ENCODE peak calls at places on chromosome 11, in five cellular contexts. Q, L, A, H and X are unnamed samples.

GRCh38 chr11:56271092-56271491 is 2.9 kb upstream of the OR5T1 start:
- DNase-seq in Q (no peak), L (no peak), A (no peak), H (no peak), X (no peak)

GRCh38 chr11:69939551-69940245 is 120.5 kb upstream of the FGF3 start:
- DNase-seq in Q (no peak), L (peak), A (no peak), H (no peak), X (no peak)

GRCh38 chr11:76880956-76881355 is 20.2 kb downstream of the ACER3 start:
- DNase-seq in Q (no peak), L (no peak), A (no peak), H (no peak), X (no peak)

GRCh38 chr11:126485986-126486635 is 130.6 kb downstream of the ST3GAL4 start:
- DNase-seq in Q (no peak), L (no peak), A (no peak), H (no peak), X (no peak)

GRCh38 chr11:46537851-46538295 is 56.0 kb downstream of the AMBRA1 start:
- DNase-seq in Q (no peak), L (peak), A (peak), H (peak), X (peak)

GRCh38 chr11:3375552-3375951 is 3.4 kb downstream of the ZNF195 start:
- DNase-seq in Q (no peak), L (peak), A (no peak), H (no peak), X (no peak)

GRCh38 chr11:92226331-92227232 is 2.0 kb downstream of the FAT3 start:
- DNase-seq in Q (peak), L (peak), A (no peak), H (peak), X (no peak)

GRCh38 chr11:6900327-6900999 is 8.2 kb upstream of the OR2D2 start:
- DNase-seq in Q (no peak), L (no peak), A (no peak), H (no peak), X (no peak)

GRCh38 chr11:119359365-119360229 is 13.1 kb upstream of the MFRP start:
- DNase-seq in Q (no peak), L (no peak), A (peak), H (no peak), X (peak)